ENCODE peak calls at places on chromosome 2, in nine cellular contexts. Y is NCI-H1092 treated with DMSO at 0.1 percent for 48 hours; E is neural crest cell; V is T1000; S is stimulated activated CD4-positive, alpha-beta T cell treated with anti-CD3 and anti-CD28 coated beads, TNF-alpha, amount 100 ng/mL, for 24 hours; K is lower lobe of right lung; Q is RPMI8226; C is heart left ventricle; Z is cardiac muscle cell. R is an unnamed sample.

GRCh38 chr2:234919711-234920110 is 32.1 kb upstream of the SH3BP4 start:
- DNase-seq in Y (no peak), E (no peak), V (peak), S (no peak), K (no peak), Q (no peak), C (no peak), Z (no peak), R (peak)

GRCh38 chr2:20666114-20666363 is 905 bp upstream of the GDF7 start:
- DNase-seq in Y (no peak), E (no peak), V (no peak), S (no peak), K (no peak), Q (no peak), C (no peak), Z (no peak), R (no peak)

GRCh38 chr2:238190445-238190844 is 13.1 kb downstream of the ILKAP start:
- DNase-seq in Y (no peak), E (no peak), V (no peak), S (no peak), K (no peak), Q (no peak), C (no peak), Z (no peak), R (no peak)

GRCh38 chr2:241692448-241692847 is 5.8 kb upstream of the DTYMK start:
- DNase-seq in Y (no peak), E (no peak), V (no peak), S (no peak), K (no peak), Q (no peak), C (no peak), Z (no peak), R (peak)

GRCh38 chr2:99715956-99716355 is 226.1 kb upstream of the REV1 start:
- DNase-seq in Y (no peak), E (no peak), V (no peak), S (no peak), K (no peak), Q (no peak), C (no peak), Z (no peak), R (no peak)

GRCh38 chr2:54709341-54709809 is 14.1 kb upstream of the EML6 start:
- DNase-seq in Y (no peak), E (no peak), V (no peak), S (no peak), K (peak), Q (no peak), C (peak), Z (no peak), R (no peak)

GRCh38 chr2:20539776-20540586 is 93.1 kb downstream of the RHOB start:
- DNase-seq in Y (no peak), E (no peak), V (no peak), S (no peak), K (no peak), Q (no peak), C (no peak), Z (no peak), R (peak)

GRCh38 chr2:149612122-149612521 is 24.5 kb upstream of the MMADHC start:
- DNase-seq in Y (no peak), E (no peak), V (no peak), S (no peak), K (no peak), Q (no peak), C (no peak), Z (no peak), R (no peak)

GRCh38 chr2:11343626-11344341 is 652 bp downstream of the ROCK2 start:
- DNase-seq in Y (peak), E (peak), V (no peak), S (peak), K (peak), Q (peak), C (peak), Z (peak), R (peak)

GRCh38 chr2:111252436-111252835 is 131.7 kb downstream of the BCL2L11 start:
- DNase-seq in Y (no peak), E (no peak), V (no peak), S (no peak), K (no peak), Q (no peak), C (no peak), Z (no peak), R (no peak)

GRCh38 chr2:59177748-59178147 is 936.6 kb upstream of the FANCL start:
- DNase-seq in Y (peak), E (no peak), V (no peak), S (no peak), K (no peak), Q (no peak), C (no peak), Z (no peak), R (no peak)